ENCODE peak calls at places on chromosomes 16 and 17, in eight cellular contexts. H, K, B, O, T, W, N and R are unnamed samples.

GRCh38 chr16:57623251-57624043 is 5.0 kb upstream of the ADGRG1 start:
- DNase-seq in B (no peak), H (peak), W (peak), O (peak), K (no peak), T (no peak), N (no peak), R (no peak)

GRCh38 chr17:68172461-68172954 is 75.3 kb upstream of the AMZ2 start:
- DNase-seq in O (peak), B (no peak), N (peak), K (no peak), H (peak), T (peak), W (peak), R (peak)

GRCh38 chr17:691423-691822 is 23.2 kb downstream of the VPS53 start:
- DNase-seq in O (no peak), W (peak), H (peak), K (no peak), N (no peak), B (no peak), T (peak), R (no peak)

GRCh38 chr17:74249966-74250365 is 24.1 kb upstream of the DNAI2 start:
- DNase-seq in N (no peak), O (no peak), B (no peak), W (no peak), H (no peak), K (no peak), T (no peak), R (no peak)

GRCh38 chr16:14345512-14346115 is 274.5 kb downstream of the MRTFB start:
- DNase-seq in H (no peak), W (no peak), N (no peak), T (no peak), K (no peak), B (no peak), O (no peak), R (no peak)

GRCh38 chr16:64437706-64438329 is 684.0 kb downstream of the CDH11 start:
- DNase-seq in H (no peak), T (no peak), B (no peak), W (no peak), N (no peak), K (no peak), O (no peak), R (no peak)

GRCh38 chr16:80056334-80056733 is 455.8 kb upstream of the MAF start:
- DNase-seq in W (peak), O (no peak), K (no peak), H (peak), N (no peak), T (peak), B (no peak), R (no peak)

GRCh38 chr17:47224971-47225370 is 15.8 kb downstream of the MYL4 start:
- DNase-seq in N (no peak), K (no peak), O (no peak), W (no peak), B (no peak), H (no peak), T (no peak), R (no peak)

GRCh38 chr16:83248735-83249469 is 558.9 kb upstream of the HSBP1 start:
- DNase-seq in N (no peak), B (no peak), O (peak), T (peak), K (no peak), H (peak), W (peak), R (no peak)

GRCh38 chr16:3954411-3954921 is 74.0 kb upstream of the CREBBP start:
- DNase-seq in N (no peak), H (peak), T (peak), K (no peak), O (no peak), B (no peak), W (peak), R (no peak)

GRCh38 chr17:72772331-72772821 is 320.1 kb downstream of the SLC39A11 start:
- DNase-seq in B (no peak), W (no peak), H (no peak), T (no peak), O (no peak), N (no peak), K (no peak), R (no peak)

GRCh38 chr16:83769397-83770008 is 38.3 kb upstream of the HSBP1 start:
- DNase-seq in T (no peak), K (no peak), N (no peak), O (no peak), W (no peak), H (no peak), B (no peak), R (no peak)

GRCh38 chr17:27622160-27622559 is 8.8 kb upstream of the LGALS9 start:
- DNase-seq in H (no peak), T (no peak), O (no peak), K (no peak), W (no peak), B (no peak), N (no peak), R (no peak)

GRCh38 chr16:70747703-70748631 is 53.0 kb downstream of the VAC14 start:
- DNase-seq in O (no peak), W (peak), K (no peak), T (no peak), H (peak), N (no peak), B (no peak), R (no peak)

GRCh38 chr17:74767111-74767516 is 9.0 kb downstream of the NAT9 start:
- DNase-seq in W (no peak), T (no peak), K (no peak), N (no peak), O (no peak), H (no peak), B (no peak), R (no peak)

GRCh38 chr17:42853004-42853403 is 2.0 kb downstream of the AOC3 start:
- DNase-seq in B (no peak), O (no peak), T (no peak), H (no peak), K (no peak), N (no peak), W (no peak), R (no peak)

GRCh38 chr16:82067042-82067809 is 32.2 kb downstream of the HSD17B2 start:
- DNase-seq in W (no peak), B (no peak), N (no peak), H (no peak), K (no peak), O (no peak), T (peak), R (no peak)

GRCh38 chr17:78426293-78426879 is 47.9 kb downstream of the PGS1 start:
- DNase-seq in T (no peak), K (no peak), W (no peak), B (no peak), O (no peak), H (no peak), N (no peak), R (no peak)

GRCh38 chr17:66767164-66767933 is 67.6 kb upstream of the CACNG5 start:
- DNase-seq in W (no peak), O (no peak), B (no peak), H (no peak), N (no peak), T (no peak), K (no peak), R (no peak)

GRCh38 chr17:33464669-33465275 is 171.7 kb upstream of the ASIC2 start:
- DNase-seq in W (peak), B (no peak), O (no peak), T (no peak), H (peak), N (no peak), K (no peak), R (no peak)

GRCh38 chr17:33461051-33461450 is 168.0 kb upstream of the ASIC2 start:
- DNase-seq in K (no peak), H (no peak), W (no peak), N (no peak), T (no peak), O (no peak), B (no peak), R (no peak)

GRCh38 chr17:33469411-33469810 is 176.3 kb upstream of the ASIC2 start:
- DNase-seq in K (no peak), N (no peak), B (no peak), T (no peak), W (no peak), H (no peak), O (no peak), R (no peak)

GRCh38 chr17:33459078-33459940 is 166.2 kb upstream of the ASIC2 start:
- DNase-seq in B (no peak), W (no peak), O (no peak), T (no peak), K (no peak), H (no peak), N (no peak), R (no peak)

DNA sequence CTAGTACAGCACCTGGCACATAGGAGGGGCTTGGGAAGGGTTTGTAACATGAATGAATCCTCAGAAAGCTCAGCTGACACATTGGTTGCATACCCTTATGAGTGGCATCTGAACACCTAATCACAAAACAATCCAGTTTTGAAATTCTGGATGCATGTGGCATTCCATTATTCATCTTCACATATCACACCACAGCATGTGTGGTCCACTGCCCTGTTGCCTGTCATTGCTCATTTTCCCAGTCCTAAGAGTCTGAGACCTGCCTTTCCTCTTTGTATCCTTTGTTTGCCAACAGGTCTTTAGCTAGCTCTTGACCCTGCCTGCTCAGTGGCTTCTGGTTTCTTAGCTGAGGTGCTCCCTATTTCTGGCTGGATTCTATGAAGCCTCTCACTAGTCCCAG is 170.8 kb upstream of the ASIC2 start:
- DNase-seq in B (no peak), W (peak), H (no peak), O (no peak), K (no peak), T (no peak), N (no peak), R (no peak)
- TF ChIP-seq CTCF in B (no peak), W (no peak), H (no peak), O (no peak), K (no peak), T (no peak), N (no peak), R (no peak)

GRCh38 chr16:72836985-72837384 is 210.9 kb downstream of the ZFHX3 start:
- DNase-seq in N (no peak), O (no peak), H (no peak), W (no peak), T (no peak), B (no peak), K (no peak), R (no peak)
- TF ChIP-seq CTCF in N (no peak), O (no peak), H (no peak), W (no peak), T (no peak), B (no peak), K (no peak), R (peak)

DNA sequence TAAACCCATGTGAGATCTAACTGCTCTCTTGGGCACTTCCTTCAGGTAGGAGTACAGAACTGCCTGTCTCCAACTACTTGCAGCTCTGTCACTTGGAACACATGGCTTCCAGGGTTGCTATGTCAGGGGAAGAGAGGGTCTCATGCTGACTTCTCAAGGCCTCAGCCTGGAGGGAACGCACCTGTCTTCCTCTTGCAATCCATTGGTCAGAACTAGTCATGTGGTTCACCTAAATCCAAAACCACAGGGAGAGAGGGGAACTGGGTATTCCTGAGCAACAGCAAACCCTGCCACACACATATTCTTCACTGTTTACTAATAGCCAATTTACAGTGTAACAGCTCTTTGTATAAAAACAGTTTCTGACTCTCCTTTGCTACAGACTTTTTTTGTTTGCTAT is 206.1 kb downstream of the KCNJ2 start:
- DNase-seq in H (no peak), T (no peak), N (no peak), W (no peak), O (no peak), B (no peak), K (no peak), R (no peak)
- TF ChIP-seq CTCF in H (no peak), T (no peak), N (no peak), W (no peak), O (no peak), B (no peak), K (no peak), R (no peak)

GRCh38 chr17:4634981-4635380 is 6.5 kb downstream of the ALOX15 start:
- DNase-seq in K (no peak), T (peak), H (no peak), W (no peak), B (no peak), N (no peak), O (no peak), R (no peak)

GRCh38 chr17:4633643-4634042 is 7.8 kb downstream of the ALOX15 start:
- DNase-seq in B (no peak), K (no peak), T (no peak), O (no peak), H (no peak), W (no peak), N (no peak), R (no peak)

GRCh38 chr17:4631836-4632582 is 9.5 kb downstream of the ALOX15 start:
- DNase-seq in T (no peak), N (no peak), O (no peak), B (no peak), K (no peak), W (no peak), H (no peak), R (no peak)

GRCh38 chr17:4632583-4632923 is 8.9 kb downstream of the ALOX15 start:
- DNase-seq in W (no peak), K (no peak), B (no peak), O (no peak), T (no peak), N (no peak), H (no peak), R (no peak)

GRCh38 chr17:4631431-4631830 is 10.0 kb downstream of the ALOX15 start:
- DNase-seq in T (no peak), H (no peak), B (no peak), K (no peak), W (no peak), N (no peak), O (no peak), R (no peak)
- TF ChIP-seq CTCF in T (no peak), H (no peak), B (no peak), K (no peak), W (no peak), N (no peak), O (no peak), R (no peak)

GRCh38 chr17:33014751-33015150 is 23.1 kb downstream of the SPACA3 start:
- DNase-seq in H (no peak), T (no peak), O (no peak), W (no peak), B (no peak), K (no peak), N (no peak), R (no peak)

GRCh38 chr17:33017366-33017765 is 25.7 kb downstream of the SPACA3 start:
- DNase-seq in N (no peak), K (no peak), T (no peak), B (no peak), H (no peak), W (no peak), O (no peak), R (no peak)

GRCh38 chr17:33015716-33016346 is 24.2 kb downstream of the SPACA3 start:
- DNase-seq in K (no peak), W (no peak), H (no peak), T (no peak), B (no peak), N (no peak), O (no peak), R (no peak)

GRCh38 chr17:33019161-33019560 is 27.5 kb downstream of the SPACA3 start:
- DNase-seq in O (no peak), W (no peak), B (no peak), T (no peak), H (no peak), K (no peak), N (no peak), R (no peak)

GRCh38 chr17:33016920-33017319 is 25.3 kb downstream of the SPACA3 start:
- DNase-seq in B (no peak), K (no peak), N (no peak), H (no peak), T (no peak), W (no peak), O (no peak), R (no peak)
- TF ChIP-seq CTCF in B (no peak), K (no peak), N (no peak), H (no peak), T (no peak), W (no peak), O (no peak), R (no peak)

DNA sequence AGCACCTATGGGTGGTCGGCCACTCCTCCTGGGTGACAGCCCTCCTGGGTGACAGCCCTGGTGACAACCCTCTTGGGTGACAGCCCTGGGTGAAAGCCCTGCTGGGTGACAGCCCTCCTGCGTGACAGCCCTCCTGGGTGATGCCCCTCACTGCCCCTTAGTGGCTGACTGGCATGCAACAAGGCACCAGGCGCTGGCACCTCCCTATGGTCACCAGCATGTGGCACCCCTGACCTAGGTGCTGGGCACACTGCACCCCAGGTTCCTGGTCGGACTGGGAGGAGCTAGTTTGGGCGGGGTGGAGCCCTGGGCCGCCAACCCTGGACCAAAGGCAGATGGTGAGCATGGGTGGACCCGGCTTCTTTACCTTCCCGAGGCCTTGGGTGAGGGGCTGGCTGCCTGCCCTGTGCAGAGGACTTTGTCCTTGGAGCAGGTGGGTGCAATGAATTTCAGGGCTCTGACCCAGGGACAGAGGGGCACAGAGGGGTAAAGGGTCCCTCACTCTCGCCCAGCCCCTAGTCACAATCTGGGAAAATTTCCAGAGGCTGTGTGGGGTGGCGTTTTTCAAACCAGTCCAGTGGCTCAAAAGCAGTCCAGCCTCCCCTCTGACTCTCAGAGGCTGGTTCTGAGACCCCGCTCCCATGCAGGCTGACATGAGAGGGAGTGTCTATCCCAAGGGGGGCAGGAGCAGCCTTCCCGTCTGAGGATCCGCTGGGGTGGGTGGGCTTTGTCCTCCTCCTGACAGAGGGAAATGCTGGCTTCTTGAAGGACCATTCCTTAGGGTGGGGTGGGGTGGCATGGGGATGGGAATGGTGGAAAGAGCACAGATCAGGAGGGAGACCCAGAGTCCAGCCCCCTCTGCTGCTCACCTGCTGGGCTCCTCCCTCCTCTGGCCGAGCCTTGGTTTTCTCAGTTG is 25.9 kb upstream of the TNFRSF13B start:
- DNase-seq in B (no peak), T (peak), K (no peak), W (no peak), N (no peak), O (no peak), H (no peak), R (no peak)
- TF ChIP-seq CTCF in B (no peak), T (peak), K (no peak), W (no peak), N (no peak), O (no peak), H (no peak), R (no peak)

GRCh38 chr16:68084504-68085258 is 489 bp upstream of the NFATC3 start:
- DNase-seq in K (peak), T (peak), O (peak), N (peak), B (peak), H (peak), W (peak), R (peak)
- TF ChIP-seq CTCF in K (no peak), T (no peak), O (no peak), N (no peak), B (no peak), H (no peak), W (no peak), R (peak)